ENCODE peak calls at places on chromosomes 11 and 22, in five cellular contexts. C is fibroblast of the aortic adventitia; L is NCI-H2081 treated with DMSO at 0.1 percent for 48 hours; F is HTR-8/SVneo; U is stimulated activated CD8-positive, alpha-beta memory T cell treated with anti-CD3 and anti-CD28 coated beads, Interleukin-15, amount 100 ng/mL, for 4 hours. V is an unnamed sample.

GRCh38 chr11:96207459-96208449 is 135.2 kb downstream of the MAML2 start:
- DNase-seq in C (no peak), L (no peak), F (no peak), U (no peak), V (no peak)

GRCh38 chr11:22456993-22457748 is 119.0 kb downstream of the SLC17A6 start:
- DNase-seq in C (no peak), L (no peak), F (no peak), U (no peak), V (no peak)

GRCh38 chr22:31082606-31083376 is 1.7 kb downstream of the SMTN start:
- DNase-seq in C (peak), L (no peak), F (peak), U (no peak), V (no peak)

GRCh38 chr11:129435499-129436245 is 60.0 kb downstream of the BARX2 start:
- DNase-seq in C (no peak), L (no peak), F (no peak), U (no peak), V (no peak)

GRCh38 chr22:43490311-43490710 is 78.5 kb downstream of the MPPED1 start:
- DNase-seq in C (no peak), L (no peak), F (no peak), U (no peak), V (no peak)

GRCh38 chr22:25494774-25495173 is 69.7 kb upstream of the GRK3 start:
- DNase-seq in C (no peak), L (no peak), F (no peak), U (no peak), V (no peak)

GRCh38 chr11:66600924-66601233 is 7.9 kb downstream of the CCS start:
- DNase-seq in C (no peak), L (no peak), F (no peak), U (no peak), V (no peak)

GRCh38 chr11:111327908-111328624 is 29.7 kb downstream of the POU2AF3 start:
- DNase-seq in C (no peak), L (no peak), F (no peak), U (no peak), V (no peak)

GRCh38 chr22:49015459-49015858 is 812.2 kb downstream of the BRD1 start:
- DNase-seq in C (no peak), L (no peak), F (no peak), U (no peak), V (peak)

GRCh38 chr11:104462346-104462745 is 298.4 kb upstream of the PDGFD start:
- DNase-seq in C (peak), L (no peak), F (no peak), U (no peak), V (no peak)

GRCh38 chr11:23995891-23996290 is 501.0 kb upstream of the LUZP2 start:
- DNase-seq in C (no peak), L (no peak), F (no peak), U (no peak), V (no peak)

GRCh38 chr11:46294365-46295309 is 17.2 kb downstream of the CREB3L1 start:
- DNase-seq in C (peak), L (no peak), F (peak), U (no peak), V (no peak)

GRCh38 chr11:92638678-92639077 is 330.8 kb upstream of the MTNR1B start:
- DNase-seq in C (no peak), L (no peak), F (no peak), U (no peak), V (no peak)

GRCh38 chr11:77154381-77155081 is 26.5 kb downstream of the MYO7A start:
- DNase-seq in C (no peak), L (no peak), F (no peak), U (no peak), V (no peak)

GRCh38 chr22:35594686-35595085 is 22.4 kb downstream of the MB start:
- DNase-seq in C (no peak), L (no peak), F (no peak), U (no peak), V (no peak)

GRCh38 chr22:22815397-22816170 is 72.0 kb upstream of the IGLL5 start:
- DNase-seq in C (no peak), L (no peak), F (no peak), U (no peak), V (no peak)

GRCh38 chr11:18956630-18957029 is 17.4 kb upstream of the MRGPRX1 start:
- DNase-seq in C (no peak), L (no peak), F (no peak), U (no peak), V (no peak)

GRCh38 chr22:36467946-36468345 is 13.5 kb downstream of the TXN2 start:
- DNase-seq in C (peak), L (no peak), F (peak), U (no peak), V (no peak)

GRCh38 chr11:131217313-131218297 is 152.8 kb upstream of the NTM start:
- DNase-seq in C (no peak), L (no peak), F (no peak), U (no peak), V (no peak)

GRCh38 chr11:101516546-101516945 is 67.3 kb downstream of the TRPC6 start:
- DNase-seq in C (no peak), L (no peak), F (no peak), U (no peak), V (no peak)

GRCh38 chr11:77590194-77590591 is 440 bp downstream of the AQP11 start:
- DNase-seq in C (peak), L (no peak), F (no peak), U (no peak), V (no peak)

GRCh38 chr11:69452589-69452988 is 28.9 kb upstream of the LINC01488 start:
- DNase-seq in C (no peak), L (no peak), F (no peak), U (no peak), V (no peak)

GRCh38 chr22:32794449-32795213 is 6.9 kb upstream of the TIMP3 start:
- DNase-seq in C (peak), L (no peak), F (no peak), U (no peak), V (no peak)

GRCh38 chr11:120517390-120518315 is 6.1 kb downstream of the GRIK4 start:
- DNase-seq in C (no peak), L (no peak), F (peak), U (no peak), V (no peak)

V was measured in stimulated activated effector memory CD8-positive, alpha-beta T cell treated with anti-CD3 and anti-CD28 coated beads, Interleukin-12 subunit alpha, Interleukin-12 subunit beta, amount 100 ng/mL, for 72 hours.